ENCODE peak calls at places on chromosomes 6 and 20, in eight cellular contexts. I is thoracic aorta, S is RWPE1, O is endothelial cell, Z is transverse colon, V is GM12878, W is fibroblast of the aortic adventitia, C is WERI-Rb-1. T is an unnamed sample.

GRCh38 chr20:59751075-59751711 is 146.9 kb downstream of the PHACTR3 start:
- DNase-seq in I (no peak), S (peak), O (peak), Z (peak), V (peak), W (peak), C (peak), T (peak)

GRCh38 chr6:75563032-75563431 is 38.6 kb upstream of the SENP6 start:
- DNase-seq in I (no peak), S (no peak), O (no peak), Z (no peak), V (no peak), W (peak), C (peak), T (peak)

GRCh38 chr6:107114872-107115694 is at the start of gene BEND3:
- DNase-seq in I (no peak), S (peak), O (peak), Z (peak), V (no peak), W (no peak), C (peak), T (peak)

GRCh38 chr20:48260370-48260769 is 475.1 kb upstream of the SULF2 start:
- DNase-seq in I (no peak), S (no peak), O (no peak), Z (no peak), V (no peak), W (no peak), C (peak), T (no peak)

GRCh38 chr6:81937296-81937937 is 184.9 kb upstream of the TENT5A start:
- DNase-seq in I (no peak), S (no peak), O (no peak), Z (no peak), V (no peak), W (peak), C (no peak), T (no peak)

GRCh38 chr6:75094614-75095321 is 111.1 kb downstream of the COL12A1 start:
- DNase-seq in I (no peak), S (no peak), O (no peak), Z (no peak), V (no peak), W (peak), C (no peak), T (no peak)

GRCh38 chr6:32664827-32665362 is 1.6 kb downstream of the HLA-DQB1 start:
- DNase-seq in I (no peak), S (no peak), O (peak), Z (peak), V (no peak), W (no peak), C (peak), T (peak)

GRCh38 chr20:61956396-61957342 is 109.0 kb downstream of the TAF4 start:
- DNase-seq in I (no peak), S (no peak), O (peak), Z (no peak), V (no peak), W (peak), C (no peak), T (no peak)

GRCh38 chr6:21993841-21994240 is 303.0 kb downstream of the PRL start:
- DNase-seq in I (no peak), S (no peak), O (no peak), Z (no peak), V (no peak), W (no peak), C (no peak), T (no peak)

GRCh38 chr6:154236646-154237236 is 119.9 kb downstream of the IPCEF1 start:
- DNase-seq in I (no peak), S (no peak), O (no peak), Z (no peak), V (no peak), W (no peak), C (no peak), T (no peak)

GRCh38 chr20:22523499-22524392 is 60.6 kb downstream of the FOXA2 start:
- DNase-seq in I (no peak), S (no peak), O (no peak), Z (peak), V (no peak), W (no peak), C (no peak), T (no peak)

GRCh38 chr6:160137989-160138835 is 16.6 kb downstream of the SLC22A1 start:
- DNase-seq in I (no peak), S (peak), O (peak), Z (peak), V (peak), W (peak), C (peak), T (peak)

GRCh38 chr20:40287683-40288082 is 401.4 kb downstream of the MAFB start:
- DNase-seq in I (no peak), S (no peak), O (no peak), Z (no peak), V (no peak), W (no peak), C (no peak), T (no peak)

DNA sequence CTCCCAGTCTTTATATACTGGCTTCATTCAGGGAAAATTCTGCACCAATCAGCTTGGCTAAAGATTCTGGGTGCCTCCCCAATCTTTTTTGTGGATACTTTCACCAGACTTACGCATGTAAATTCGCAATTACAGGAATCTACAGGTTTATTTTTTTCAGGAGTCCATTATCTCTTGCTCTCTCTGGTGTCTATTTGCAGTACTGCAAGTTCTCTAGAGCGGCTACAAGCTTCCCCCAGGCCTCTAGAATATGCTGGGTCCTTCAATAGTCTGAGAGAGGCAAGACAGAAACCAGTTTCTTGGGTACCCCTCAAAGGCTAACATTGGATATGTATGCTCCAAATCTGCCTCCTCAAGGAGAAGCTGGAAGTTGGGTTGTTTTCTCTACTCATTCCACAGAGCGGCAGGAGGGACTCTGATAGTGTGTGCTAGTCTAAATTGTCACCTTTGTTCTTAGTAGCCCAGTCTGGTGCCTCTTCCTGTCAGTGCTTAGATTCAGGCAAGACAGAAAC is 58.5 kb downstream of the SUN5 start:
- DNase-seq in I (no peak), S (peak), O (peak), Z (no peak), V (no peak), W (peak), C (no peak), T (no peak)
- TF ChIP-seq CTCF in I (no peak), S (peak), O (peak), Z (peak), V (peak), W (peak), C (peak), T (peak)

DNA sequence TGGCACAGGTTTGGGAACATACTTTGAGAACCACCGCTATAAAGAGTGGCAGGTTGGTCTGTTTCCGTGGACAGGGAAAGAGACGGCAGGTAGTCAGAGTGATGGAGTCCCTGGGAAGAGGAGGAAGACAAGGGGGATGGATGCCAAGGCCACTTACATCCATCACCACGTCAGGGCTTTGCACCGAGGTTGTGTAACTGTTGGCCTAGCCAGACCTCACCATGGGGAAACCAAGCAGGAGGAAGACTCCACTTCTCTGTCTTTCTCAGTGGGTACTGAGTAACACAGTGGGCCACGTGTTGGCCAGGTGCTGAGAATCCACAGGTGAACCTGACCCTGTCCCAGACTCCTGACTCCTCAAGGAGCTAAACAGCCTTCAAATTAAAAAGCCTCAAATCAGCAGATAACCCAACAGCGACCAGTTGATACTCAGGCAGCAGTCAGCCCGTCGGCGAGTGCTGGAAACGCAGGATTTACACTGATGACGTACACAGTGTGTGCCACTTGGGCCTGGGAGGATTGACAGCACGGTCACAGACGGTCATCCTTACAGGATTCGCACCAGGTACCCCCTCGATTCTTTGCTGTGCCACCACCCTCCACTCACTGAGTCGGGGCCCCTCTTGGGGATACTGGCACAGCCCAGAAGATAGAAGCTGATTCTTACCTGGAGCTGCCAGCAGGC is 134.6 kb upstream of the SNX9 start:
- DNase-seq in I (no peak), S (no peak), O (no peak), Z (no peak), V (no peak), W (no peak), C (no peak), T (no peak)
- TF ChIP-seq CTCF in I (no peak), S (no peak), O (no peak), Z (no peak), V (no peak), W (no peak), C (no peak), T (no peak)

GRCh38 chr6:99165838-99166237 is 183.6 kb downstream of the FAXC start:
- DNase-seq in I (no peak), S (no peak), O (no peak), Z (no peak), V (no peak), W (no peak), C (no peak), T (no peak)
- TF ChIP-seq CTCF in I (no peak), S (no peak), O (no peak), Z (no peak), V (no peak), W (no peak), C (no peak), T (no peak)

GRCh38 chr6:166152660-166153059 is 15.0 kb downstream of the TBXT start:
- DNase-seq in I (no peak), S (no peak), O (no peak), Z (no peak), V (no peak), W (no peak), C (no peak), T (no peak)

GRCh38 chr6:166151798-166152197 is 15.9 kb downstream of the TBXT start:
- DNase-seq in I (no peak), S (no peak), O (no peak), Z (no peak), V (no peak), W (no peak), C (no peak), T (no peak)

GRCh38 chr6:166157930-166158617 is 9.6 kb downstream of the TBXT start:
- DNase-seq in I (no peak), S (no peak), O (no peak), Z (no peak), V (no peak), W (no peak), C (no peak), T (no peak)

GRCh38 chr6:166162599-166163342 is 4.9 kb downstream of the TBXT start:
- DNase-seq in I (no peak), S (no peak), O (no peak), Z (no peak), V (no peak), W (no peak), C (no peak), T (no peak)

DNA sequence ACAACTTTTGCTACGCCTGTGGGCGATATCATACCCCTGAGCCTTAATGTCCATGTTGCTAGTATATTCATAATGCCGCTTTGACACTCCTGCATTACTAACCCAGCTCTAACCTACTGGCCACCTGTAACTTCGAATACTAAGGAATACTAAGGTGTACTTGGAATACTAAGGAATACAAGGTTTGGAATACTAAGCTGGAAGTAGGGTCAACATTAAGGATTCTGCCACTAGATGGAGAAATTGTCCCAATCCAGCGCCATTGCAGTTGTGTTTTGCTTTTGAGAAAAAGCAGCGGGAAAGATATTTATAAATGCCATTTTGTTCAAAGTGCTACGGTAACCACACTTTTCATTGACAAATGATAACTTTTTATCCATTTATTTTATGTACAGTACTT is 10.7 kb downstream of the TBXT start:
- DNase-seq in I (no peak), S (no peak), O (no peak), Z (no peak), V (no peak), W (peak), C (no peak), T (no peak)
- TF ChIP-seq CTCF in I (no peak), S (no peak), O (no peak), Z (no peak), V (peak), W (peak), C (peak), T (peak)

GRCh38 chr20:3777726-3778629 is 3.3 kb downstream of the SPEF1 start:
- DNase-seq in I (no peak), S (peak), O (peak), Z (peak), V (no peak), W (peak), C (peak), T (peak)
- TF ChIP-seq CTCF in I (no peak), S (no peak), O (no peak), Z (no peak), V (no peak), W (no peak), C (peak), T (no peak)

DNA sequence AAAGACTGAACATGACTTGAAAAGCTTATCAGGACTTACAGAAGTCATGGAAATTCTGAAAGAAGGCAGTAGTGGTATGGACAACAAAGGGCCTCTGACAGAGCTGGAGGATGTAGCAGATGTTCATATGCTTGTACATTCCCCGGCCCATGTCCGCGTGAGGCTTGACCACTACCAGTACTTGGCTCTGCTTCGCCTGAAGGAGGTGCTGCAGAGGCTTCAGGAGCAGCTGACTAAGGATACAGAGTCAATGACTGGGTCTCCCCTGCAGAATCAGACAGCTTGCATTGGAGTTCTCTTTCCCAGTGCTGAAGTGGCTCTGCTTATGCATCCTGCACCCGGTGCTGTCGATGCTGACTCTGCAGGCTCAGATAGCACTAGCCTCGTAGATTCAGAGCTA is 29.2 kb downstream of the TAF11 start:
- DNase-seq in I (no peak), S (no peak), O (no peak), Z (no peak), V (no peak), W (no peak), C (peak), T (no peak)
- TF ChIP-seq CTCF in I (no peak), S (no peak), O (no peak), Z (no peak), V (no peak), W (no peak), C (peak), T (no peak)

T was measured in nephron progenitor cell.